ENCODE peak calls at places on chromosome 3, in eight cellular contexts. P is WTC11, T is IMR-90, W is HepG2, R is K562, Y is SK-N-SH, Q is GM12878, J is H1. S is an unnamed sample.

GRCh38 chr3:66400381-66401156 is 100.3 kb downstream of the LRIG1 start:
- DNase-seq in Q (no peak), R (no peak), W (no peak), T (no peak), J (no peak), Y (no peak), P (no peak), S (no peak)

GRCh38 chr3:153574445-153574844 is 412.4 kb downstream of the RAP2B start:
- DNase-seq in P (no peak), W (no peak), J (no peak), Q (no peak), R (no peak), T (no peak), Y (no peak), S (no peak)

GRCh38 chr3:171286580-171287249 is 173.5 kb downstream of the TNIK start:
- DNase-seq in J (no peak), P (no peak), T (no peak), Q (peak), Y (no peak), R (no peak), W (peak), S (no peak)

GRCh38 chr3:185353823-185354614 is 8.9 kb upstream of the MAP3K13 start:
- DNase-seq in R (peak), Y (peak), W (peak), Q (peak), T (peak), P (peak), J (peak), S (peak)

GRCh38 chr3:40911928-40912327 is 287.4 kb upstream of the CTNNB1 start:
- DNase-seq in J (no peak), P (no peak), T (no peak), Y (no peak), R (no peak), W (peak), Q (no peak), S (no peak)

GRCh38 chr3:169365993-169366915 is 297.3 kb downstream of the MECOM start:
- DNase-seq in T (no peak), J (no peak), Y (no peak), Q (no peak), P (no peak), W (no peak), R (no peak), S (no peak)

GRCh38 chr3:112354642-112355333 is 21.8 kb downstream of the CD200 start:
- DNase-seq in Q (no peak), R (no peak), J (no peak), P (no peak), Y (no peak), W (no peak), T (no peak), S (no peak)

GRCh38 chr3:182925330-182925943 is 54.9 kb downstream of the DCUN1D1 start:
- DNase-seq in J (no peak), W (no peak), Y (no peak), Q (peak), T (peak), P (no peak), R (no peak), S (no peak)

GRCh38 chr3:4996771-4997291 is 17.6 kb downstream of the BHLHE40 start:
- DNase-seq in W (no peak), R (peak), P (no peak), J (no peak), T (no peak), Q (no peak), Y (no peak), S (no peak)

GRCh38 chr3:132659000-132659369 is 624 bp downstream of the ACAD11 start:
- DNase-seq in R (no peak), P (no peak), W (no peak), T (no peak), Q (no peak), J (no peak), Y (no peak), S (no peak)

GRCh38 chr3:101803152-101803782 is 24.3 kb downstream of the NXPE3 start:
- DNase-seq in P (no peak), J (no peak), Y (peak), Q (no peak), T (peak), W (peak), R (peak), S (peak)

GRCh38 chr3:57544181-57545125 is at the start of gene DNAH12:
- DNase-seq in J (peak), P (peak), W (peak), T (no peak), R (peak), Q (no peak), Y (peak), S (peak)

GRCh38 chr3:47432673-47433072 is 43.1 kb downstream of the SCAP start:
- DNase-seq in Y (no peak), Q (no peak), T (no peak), R (no peak), W (no peak), J (no peak), P (no peak), S (no peak)

GRCh38 chr3:140006331-140006730 is 71.3 kb downstream of the CLSTN2 start:
- DNase-seq in W (no peak), Q (no peak), J (no peak), P (no peak), Y (no peak), R (no peak), T (no peak), S (no peak)

GRCh38 chr3:55097441-55097840 is 169.6 kb upstream of the LRTM1 start:
- DNase-seq in J (no peak), Y (no peak), T (no peak), P (no peak), R (no peak), Q (no peak), W (no peak), S (no peak)

GRCh38 chr3:59016930-59017616 is 32.8 kb downstream of the CFAP20DC start:
- DNase-seq in P (no peak), W (no peak), Y (no peak), J (no peak), Q (no peak), R (no peak), T (no peak), S (no peak)

GRCh38 chr3:64399205-64399800 is 174.0 kb upstream of the PRICKLE2 start:
- DNase-seq in W (peak), Q (no peak), R (peak), J (no peak), T (peak), P (peak), Y (peak), S (peak)

GRCh38 chr3:169562988-169563774 is 100.3 kb downstream of the MECOM start:
- DNase-seq in J (no peak), Y (no peak), Q (no peak), W (no peak), P (no peak), T (no peak), R (no peak), S (no peak)

GRCh38 chr3:134494539-134494938 is 8.7 kb downstream of the CEP63 start:
- DNase-seq in Q (no peak), Y (no peak), P (no peak), R (no peak), J (no peak), W (no peak), T (no peak), S (no peak)

GRCh38 chr3:104206925-104207324 is 1159.8 kb upstream of the ALCAM start:
- DNase-seq in Y (no peak), Q (no peak), W (peak), T (no peak), J (no peak), P (no peak), R (no peak), S (peak)

GRCh38 chr3:113423699-113424098 is 17.6 kb downstream of the CFAP44 start:
- DNase-seq in Y (no peak), Q (peak), T (no peak), W (no peak), P (no peak), J (no peak), R (no peak), S (no peak)

GRCh38 chr3:32220006-32220405 is 18.5 kb upstream of the CMTM8 start:
- DNase-seq in Q (no peak), R (no peak), P (no peak), J (no peak), W (no peak), Y (no peak), T (no peak), S (no peak)

GRCh38 chr3:151009981-151010380 is 37.5 kb upstream of the CLRN1 start:
- DNase-seq in W (no peak), Y (no peak), T (no peak), P (no peak), J (no peak), Q (no peak), R (no peak), S (no peak)

GRCh38 chr3:172107403-172107802 is 68.0 kb downstream of the FNDC3B start:
- DNase-seq in R (peak), Y (no peak), W (no peak), Q (peak), J (no peak), T (no peak), P (no peak), S (no peak)

GRCh38 chr3:32428092-32429068 is 36.7 kb downstream of the CMTM7 start:
- DNase-seq in T (no peak), Q (no peak), Y (no peak), W (no peak), R (no peak), P (no peak), J (no peak), S (no peak)

GRCh38 chr3:82567029-82567600 is 805.7 kb upstream of the GBE1 start:
- DNase-seq in R (no peak), J (no peak), W (no peak), Q (no peak), Y (no peak), T (no peak), P (no peak), S (no peak)

DNA sequence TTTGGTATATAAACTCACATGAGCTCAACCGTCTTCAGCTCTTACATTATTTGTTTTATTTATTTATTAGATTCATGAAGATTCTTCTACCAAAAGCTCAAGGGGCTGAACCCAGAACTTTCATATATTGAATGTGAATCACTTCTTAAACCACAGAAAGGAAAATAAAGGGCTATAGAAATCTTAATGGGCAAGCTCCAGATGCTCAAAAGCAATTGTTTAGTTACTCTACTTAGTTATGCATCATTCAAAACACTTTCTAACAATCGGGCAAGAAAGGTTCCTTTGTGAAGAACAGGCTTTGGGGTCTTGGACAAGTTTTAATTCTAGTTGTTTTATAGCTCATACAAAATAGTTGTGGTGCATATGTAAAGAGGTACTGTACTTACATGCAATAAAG is 380.2 kb downstream of the TIGIT start:
- DNase-seq in P (no peak), J (no peak), R (no peak), W (no peak), Q (no peak), Y (no peak), T (peak), S (no peak)
- TF ChIP-seq USF2 in P (no peak), J (no peak), R (no peak), W (no peak), Q (no peak), Y (no peak), T (no peak), S (no peak)

DNA sequence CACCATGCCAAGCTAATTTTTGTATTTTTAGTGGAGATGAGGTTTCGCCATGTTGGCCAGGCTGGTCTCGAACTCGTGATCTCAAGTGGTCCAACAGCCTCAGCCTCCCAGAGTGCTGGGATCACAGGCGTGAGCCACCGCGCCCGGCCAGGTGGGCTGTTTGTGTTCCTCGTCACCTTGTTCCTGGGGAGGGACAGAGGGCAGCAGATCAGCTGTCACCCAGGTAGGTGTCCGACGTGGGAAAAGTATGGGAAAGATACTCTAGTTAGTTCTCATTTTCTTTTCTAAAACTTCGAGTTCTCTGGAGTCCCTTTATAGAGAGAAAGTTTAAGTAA is 28.7 kb upstream of the SACM1L start:
- DNase-seq in Q (no peak), J (no peak), T (no peak), W (no peak), R (no peak), Y (no peak), P (no peak), S (no peak)
- TF ChIP-seq USF2 in Q (no peak), J (no peak), T (no peak), W (no peak), R (no peak), Y (no peak), P (no peak), S (no peak)

GRCh38 chr3:131082246-131082645 is 55.6 kb downstream of the NEK11 start:
- DNase-seq in J (no peak), W (no peak), Q (no peak), T (no peak), P (no peak), Y (no peak), R (no peak), S (no peak)

GRCh38 chr3:131077904-131078303 is 51.2 kb downstream of the NEK11 start:
- DNase-seq in R (no peak), Y (no peak), P (peak), T (no peak), J (peak), Q (no peak), W (no peak), S (no peak)

GRCh38 chr3:131081224-131081623 is 54.5 kb downstream of the NEK11 start:
- DNase-seq in W (no peak), P (no peak), J (no peak), T (no peak), Y (no peak), R (no peak), Q (no peak), S (no peak)

GRCh38 chr3:131083190-131083863 is 56.6 kb downstream of the NEK11 start:
- DNase-seq in R (no peak), Q (no peak), P (peak), J (no peak), T (no peak), Y (peak), W (no peak), S (no peak)
- TF ChIP-seq USF2 in R (no peak), Q (no peak), P (no peak), J (no peak), T (no peak), Y (no peak), W (no peak), S (no peak)

GRCh38 chr3:20904674-20905073 is 718.7 kb upstream of the SGO1 start:
- DNase-seq in P (no peak), J (no peak), R (peak), Y (no peak), T (no peak), W (no peak), Q (no peak), S (no peak)

GRCh38 chr3:20905210-20905805 is 719.3 kb upstream of the SGO1 start:
- DNase-seq in P (no peak), T (no peak), J (no peak), Y (no peak), Q (no peak), R (peak), W (no peak), S (no peak)
- TF ChIP-seq USF2 in P (no peak), T (no peak), J (no peak), Y (no peak), Q (no peak), R (peak), W (no peak), S (no peak)

GRCh38 chr3:178385280-178385952 is 150.8 kb upstream of the KCNMB2 start:
- DNase-seq in T (peak), J (peak), R (peak), P (no peak), Y (peak), Q (no peak), W (peak), S (peak)
- TF ChIP-seq USF2 in T (no peak), J (no peak), R (no peak), P (no peak), Y (no peak), Q (no peak), W (no peak), S (no peak)

GRCh38 chr3:189606774-189607173 is 24.4 kb upstream of the TP63 start:
- DNase-seq in R (no peak), Q (no peak), W (no peak), J (no peak), T (no peak), Y (no peak), P (no peak), S (no peak)
- TF ChIP-seq USF2 in R (no peak), Q (no peak), W (no peak), J (no peak), T (no peak), Y (no peak), P (no peak), S (no peak)

GRCh38 chr3:34683851-34684250 is 885.4 kb downstream of the PDCD6IP start:
- DNase-seq in T (peak), J (peak), P (peak), Q (peak), W (peak), Y (peak), R (peak), S (peak)
- TF ChIP-seq USF2 in T (no peak), J (no peak), P (no peak), Q (no peak), W (no peak), Y (no peak), R (no peak), S (no peak)